ENCODE peak calls at places on chromosome 18, in nine cellular contexts. L is iris pigment epithelial cell, H is RPMI7951, U is GM03348, M is left ventricle myocardium superior, P is cerebellum, G is NCI-H2029 treated with DMSO at 0.1 percent for 48 hours, X is NB4, A is activated gamma-delta T cell treated with Interleukin-2 at 50 U/mL for 16 hours. T is an unnamed sample.

GRCh38 chr18:69956037-69956436 is 8.4 kb upstream of the CD226 start:
- DNase-seq in A (no peak), H (no peak), M (no peak), X (no peak), P (no peak), L (no peak), G (no peak), U (peak; percentile 15), T (no peak)

GRCh38 chr18:9413586-9413985 is 61.7 kb upstream of the RALBP1 start:
- DNase-seq in L (peak; percentile 89), M (no peak), X (no peak), U (peak; percentile 60), A (no peak), P (no peak), G (no peak), H (peak; percentile 51), T (no peak)

GRCh38 chr18:67938691-67939090 is 422.2 kb upstream of the DSEL start:
- DNase-seq in L (peak; percentile 65), X (no peak), P (no peak), H (no peak), M (no peak), G (no peak), U (peak; percentile 5), A (no peak), T (no peak)

GRCh38 chr18:49569701-49570100 is 7.8 kb downstream of the LIPG start:
- DNase-seq in G (no peak), L (no peak), M (no peak), A (no peak), U (no peak), P (no peak), H (no peak), X (no peak), T (no peak)

GRCh38 chr18:63878343-63878742 is 9.2 kb upstream of the SERPINB2 start:
- DNase-seq in M (no peak), G (no peak), A (no peak), X (peak; percentile 73), P (no peak), U (peak; percentile 27), L (peak; percentile 66), H (peak; percentile 58), T (no peak)

GRCh38 chr18:67199993-67200617 is 316.4 kb downstream of the DSEL start:
- DNase-seq in P (peak; percentile 12), A (no peak), X (peak; percentile 52), U (peak; percentile 50), G (no peak), H (peak; percentile 39), L (peak; percentile 69), M (no peak), T (no peak)

GRCh38 chr18:1487457-1487856 is 582.8 kb downstream of the ADCYAP1 start:
- DNase-seq in L (no peak), M (no peak), U (no peak), G (no peak), P (no peak), A (no peak), X (no peak), H (no peak), T (no peak)

GRCh38 chr18:37450434-37451133 is 115.0 kb downstream of the CELF4 start:
- DNase-seq in H (peak; percentile 36), P (no peak), G (no peak), L (no peak), M (no peak), X (no peak), A (no peak), U (no peak), T (no peak)

GRCh38 chr18:7950380-7951143 is 383.4 kb downstream of the PTPRM start:
- DNase-seq in U (peak; percentile 38), X (no peak), H (peak; percentile 70), P (no peak), M (no peak), G (no peak), A (no peak), L (peak; percentile 91), T (no peak)

GRCh38 chr18:22974707-22975106 is 41.6 kb downstream of the RBBP8 start:
- DNase-seq in G (no peak), H (no peak), P (no peak), A (no peak), M (no peak), L (no peak), U (no peak), X (no peak), T (no peak)

GRCh38 chr18:27845897-27846296 is 331.0 kb downstream of the CDH2 start:
- DNase-seq in U (no peak), M (no peak), P (no peak), A (no peak), X (no peak), H (peak; percentile 8), G (no peak), L (peak; percentile 81), T (no peak)

GRCh38 chr18:79511671-79512301 is 116.1 kb downstream of the NFATC1 start:
- DNase-seq in H (no peak), L (no peak), G (no peak), A (peak; percentile 2), U (no peak), X (peak; percentile 28), M (peak; percentile 20), P (no peak), T (peak; percentile 25)

GRCh38 chr18:48308027-48308635 is 101.1 kb downstream of the ZBTB7C start:
- DNase-seq in U (no peak), L (no peak), G (peak; percentile 66), X (no peak), H (no peak), A (no peak), P (no peak), M (no peak), T (no peak)

GRCh38 chr18:59705145-59705544 is 7.9 kb upstream of the CCBE1 start:
- DNase-seq in P (no peak), M (no peak), U (no peak), X (no peak), H (no peak), G (no peak), L (no peak), A (no peak), T (no peak)

GRCh38 chr18:28175930-28176673 is 828 bp downstream of the CDH2 start:
- DNase-seq in P (no peak), H (peak; percentile 29), X (no peak), L (peak; percentile 38), A (no peak), M (peak; percentile 41), G (no peak), U (peak; percentile 51), T (peak; percentile 53)

GRCh38 chr18:24656571-24656971 is 196.1 kb downstream of the HRH4 start:
- DNase-seq in A (no peak), H (peak; percentile 43), M (no peak), L (peak; percentile 1), G (no peak), X (peak; percentile 63), P (no peak), U (no peak), T (no peak)

GRCh38 chr18:60966876-60967275 is 366.4 kb upstream of the CDH20 start:
- DNase-seq in L (no peak), P (no peak), H (no peak), U (no peak), M (no peak), X (no peak), G (no peak), A (no peak), T (no peak)

GRCh38 chr18:58314284-58314683 is 270.3 kb downstream of the NEDD4L start:
- DNase-seq in A (no peak), G (no peak), H (peak; percentile 93), M (peak; percentile 44), U (peak; percentile 88), P (peak; percentile 75), X (peak; percentile 50), L (peak; percentile 91), T (peak; percentile 27)

GRCh38 chr18:57004366-57005121 is 142.3 kb upstream of the BOD1L2 start:
- DNase-seq in A (no peak), U (peak; percentile 52), X (peak; percentile 63), M (no peak), G (no peak), H (peak; percentile 53), P (no peak), L (peak; percentile 80), T (no peak)

GRCh38 chr18:50671376-50671775 is 111.5 kb downstream of the MAPK4 start:
- DNase-seq in L (no peak), X (peak; percentile 62), A (no peak), G (no peak), M (no peak), P (no peak), H (no peak), U (no peak), T (no peak)

GRCh38 chr18:31316974-31317373 is 986 bp upstream of the DSG1 start:
- DNase-seq in A (no peak), U (no peak), G (no peak), L (no peak), H (no peak), X (no peak), M (no peak), P (no peak), T (no peak)

GRCh38 chr18:11178951-11179549 is 29.7 kb upstream of the PIEZO2 start:
- DNase-seq in A (no peak), L (peak; percentile 53), P (no peak), H (peak; percentile 32), X (peak; percentile 77), G (no peak), U (peak; percentile 82), M (peak; percentile 53), T (no peak)

GRCh38 chr18:44958040-44958439 is 277.4 kb downstream of the SETBP1 start:
- DNase-seq in G (no peak), L (no peak), P (no peak), U (no peak), A (no peak), H (no peak), X (no peak), M (no peak), T (no peak)

GRCh38 chr18:28511421-28511821 is 334.5 kb upstream of the CDH2 start:
- DNase-seq in L (no peak), H (peak; percentile 58), U (no peak), P (no peak), X (no peak), G (no peak), M (no peak), A (no peak), T (no peak)

GRCh38 chr18:68723539-68723938 is 8.6 kb upstream of the TMX3 start:
- DNase-seq in L (no peak), M (no peak), G (no peak), U (no peak), P (no peak), A (no peak), X (no peak), H (no peak), T (no peak)

GRCh38 chr18:49725809-49726514 is 87.4 kb downstream of the ACAA2 start:
- DNase-seq in P (no peak), X (peak; percentile 9), L (peak; percentile 100), G (no peak), H (peak; percentile 81), A (no peak), M (peak; percentile 75), U (peak; percentile 94), T (no peak)

GRCh38 chr18:57312346-57313144 is 39.8 kb upstream of the ST8SIA3 start:
- DNase-seq in P (no peak), L (no peak), M (no peak), H (no peak), A (no peak), U (no peak), G (no peak), X (no peak), T (no peak)

GRCh38 chr18:76558881-76559667 is 64.0 kb upstream of the ZNF516 start:
- DNase-seq in U (no peak), G (no peak), X (peak; percentile 53), L (no peak), H (peak; percentile 28), P (no peak), M (no peak), A (no peak), T (no peak)

GRCh38 chr18:32257073-32257780 is 67.4 kb downstream of the MEP1B start:
- DNase-seq in A (no peak), U (no peak), P (no peak), M (no peak), L (no peak), H (no peak), X (no peak), G (no peak), T (no peak)

GRCh38 chr18:54712315-54712714 is 116.0 kb upstream of the RAB27B start:
- DNase-seq in M (no peak), A (no peak), U (peak; percentile 14), X (no peak), G (no peak), L (peak; percentile 92), P (no peak), H (peak; percentile 63), T (peak; percentile 27)

GRCh38 chr18:68494802-68495560 is 219.9 kb downstream of the TMX3 start:
- DNase-seq in M (no peak), U (peak; percentile 82), L (peak; percentile 84), A (no peak), G (no peak), P (no peak), H (peak; percentile 71), X (no peak), T (no peak)

T was measured in head of caudate nucleus.